ENCODE peak calls at places on chromosomes 12 and 14, in nine cellular contexts. One of them, this sample, is unnamed.

GRCh38 chr12:122090759-122091535 is 12.4 kb downstream of the MLXIP start:
- DNase-seq in heart right ventricle: no peak
- DNase-seq in WTC11: no peak
- DNase-seq in GM06990: no peak
- DNase-seq in astrocyte of the cerebellum: peak; percentile 55
- DNase-seq in neural crest cell: no peak
- DNase-seq in GM23338: no peak
- DNase-seq in HFF-Myc: no peak
- DNase-seq in AG09319: peak; percentile 87
- DNase-seq in this sample: no peak

GRCh38 chr12:62827042-62827441 is 107.9 kb downstream of the PPM1H start:
- DNase-seq in WTC11: no peak
- DNase-seq in GM06990: no peak
- DNase-seq in astrocyte of the cerebellum: no peak
- DNase-seq in GM23338: no peak
- DNase-seq in heart right ventricle: no peak
- DNase-seq in HFF-Myc: no peak
- DNase-seq in AG09319: no peak
- DNase-seq in neural crest cell: no peak
- DNase-seq in this sample: no peak

GRCh38 chr14:105477659-105478623 is 3.3 kb downstream of the CRIP2 start:
- DNase-seq in astrocyte of the cerebellum: no peak
- DNase-seq in HFF-Myc: no peak
- DNase-seq in GM06990: no peak
- DNase-seq in neural crest cell: no peak
- DNase-seq in AG09319: no peak
- DNase-seq in WTC11: no peak
- DNase-seq in heart right ventricle: peak; percentile 57
- DNase-seq in GM23338: peak; percentile 42
- DNase-seq in this sample: no peak

GRCh38 chr12:55771736-55772135 is 28.8 kb downstream of the GDF11 start:
- DNase-seq in HFF-Myc: no peak
- DNase-seq in neural crest cell: no peak
- DNase-seq in GM06990: no peak
- DNase-seq in astrocyte of the cerebellum: no peak
- DNase-seq in GM23338: no peak
- DNase-seq in heart right ventricle: no peak
- DNase-seq in WTC11: no peak
- DNase-seq in AG09319: no peak
- DNase-seq in this sample: no peak

GRCh38 chr12:19402743-19403400 is 36.4 kb upstream of the AEBP2 start:
- DNase-seq in heart right ventricle: peak; percentile 12
- DNase-seq in astrocyte of the cerebellum: no peak
- DNase-seq in WTC11: no peak
- DNase-seq in GM23338: no peak
- DNase-seq in GM06990: no peak
- DNase-seq in HFF-Myc: no peak
- DNase-seq in neural crest cell: no peak
- DNase-seq in AG09319: no peak
- DNase-seq in this sample: no peak

GRCh38 chr12:3193755-3194154 is 116.6 kb downstream of the TSPAN9 start:
- DNase-seq in GM06990: no peak
- DNase-seq in neural crest cell: no peak
- DNase-seq in heart right ventricle: no peak
- DNase-seq in GM23338: no peak
- DNase-seq in AG09319: no peak
- DNase-seq in WTC11: no peak
- DNase-seq in astrocyte of the cerebellum: no peak
- DNase-seq in HFF-Myc: no peak
- DNase-seq in this sample: no peak

GRCh38 chr12:106123551-106123991 is 15.2 kb downstream of the NUAK1 start:
- DNase-seq in WTC11: no peak
- DNase-seq in neural crest cell: no peak
- DNase-seq in HFF-Myc: no peak
- DNase-seq in GM23338: no peak
- DNase-seq in astrocyte of the cerebellum: no peak
- DNase-seq in GM06990: no peak
- DNase-seq in heart right ventricle: peak; percentile 83
- DNase-seq in AG09319: no peak
- DNase-seq in this sample: no peak

GRCh38 chr12:11795910-11796459 is 146.5 kb downstream of the ETV6 start:
- DNase-seq in astrocyte of the cerebellum: peak; percentile 87
- DNase-seq in HFF-Myc: peak; percentile 38
- DNase-seq in neural crest cell: no peak
- DNase-seq in GM23338: peak; percentile 59
- DNase-seq in GM06990: no peak
- DNase-seq in WTC11: no peak
- DNase-seq in AG09319: no peak
- DNase-seq in heart right ventricle: no peak
- DNase-seq in this sample: no peak

GRCh38 chr12:6603095-6603567 is 4.0 kb downstream of the CHD4 start:
- DNase-seq in astrocyte of the cerebellum: no peak
- DNase-seq in HFF-Myc: no peak
- DNase-seq in GM23338: no peak
- DNase-seq in AG09319: no peak
- DNase-seq in WTC11: no peak
- DNase-seq in neural crest cell: no peak
- DNase-seq in GM06990: no peak
- DNase-seq in heart right ventricle: peak; percentile 66
- DNase-seq in this sample: no peak

GRCh38 chr12:2346405-2346804 is 293.6 kb downstream of the CACNA1C start:
- DNase-seq in astrocyte of the cerebellum: no peak
- DNase-seq in HFF-Myc: no peak
- DNase-seq in WTC11: no peak
- DNase-seq in GM06990: no peak
- DNase-seq in AG09319: no peak
- DNase-seq in heart right ventricle: no peak
- DNase-seq in neural crest cell: no peak
- DNase-seq in GM23338: no peak
- DNase-seq in this sample: no peak

GRCh38 chr12:115998789-115999478 is 278.6 kb downstream of the MED13L start:
- DNase-seq in AG09319: no peak
- DNase-seq in HFF-Myc: no peak
- DNase-seq in neural crest cell: no peak
- DNase-seq in WTC11: no peak
- DNase-seq in heart right ventricle: no peak
- DNase-seq in GM23338: no peak
- DNase-seq in astrocyte of the cerebellum: no peak
- DNase-seq in GM06990: no peak
- DNase-seq in this sample: no peak

GRCh38 chr14:72605921-72606220 is 288.0 kb downstream of the DPF3 start:
- DNase-seq in neural crest cell: no peak
- DNase-seq in AG09319: no peak
- DNase-seq in GM06990: no peak
- DNase-seq in astrocyte of the cerebellum: no peak
- DNase-seq in GM23338: no peak
- DNase-seq in heart right ventricle: no peak
- DNase-seq in WTC11: no peak
- DNase-seq in HFF-Myc: no peak
- DNase-seq in this sample: no peak

GRCh38 chr14:99734406-99735051 is 50.4 kb downstream of the CYP46A1 start:
- DNase-seq in GM06990: no peak
- DNase-seq in GM23338: no peak
- DNase-seq in astrocyte of the cerebellum: no peak
- DNase-seq in heart right ventricle: peak; percentile 3
- DNase-seq in AG09319: no peak
- DNase-seq in neural crest cell: no peak
- DNase-seq in HFF-Myc: no peak
- DNase-seq in WTC11: peak; percentile 10
- DNase-seq in this sample: no peak

GRCh38 chr12:95487024-95487423 is 13.1 kb downstream of the METAP2 start:
- DNase-seq in astrocyte of the cerebellum: no peak
- DNase-seq in HFF-Myc: no peak
- DNase-seq in GM23338: no peak
- DNase-seq in neural crest cell: no peak
- DNase-seq in WTC11: no peak
- DNase-seq in heart right ventricle: no peak
- DNase-seq in GM06990: no peak
- DNase-seq in AG09319: no peak
- DNase-seq in this sample: no peak

GRCh38 chr12:6774557-6775062 is 2.3 kb downstream of the LAG3 start:
- DNase-seq in heart right ventricle: no peak
- DNase-seq in GM23338: no peak
- DNase-seq in neural crest cell: no peak
- DNase-seq in AG09319: no peak
- DNase-seq in GM06990: no peak
- DNase-seq in astrocyte of the cerebellum: no peak
- DNase-seq in HFF-Myc: no peak
- DNase-seq in WTC11: no peak
- DNase-seq in this sample: no peak

GRCh38 chr12:32548691-32549412 is 130.2 kb upstream of the DNM1L start:
- DNase-seq in HFF-Myc: peak; percentile 85
- DNase-seq in AG09319: peak; percentile 90
- DNase-seq in heart right ventricle: peak; percentile 61
- DNase-seq in astrocyte of the cerebellum: peak; percentile 98
- DNase-seq in neural crest cell: no peak
- DNase-seq in WTC11: no peak
- DNase-seq in GM23338: no peak
- DNase-seq in GM06990: no peak
- DNase-seq in this sample: no peak

DNA sequence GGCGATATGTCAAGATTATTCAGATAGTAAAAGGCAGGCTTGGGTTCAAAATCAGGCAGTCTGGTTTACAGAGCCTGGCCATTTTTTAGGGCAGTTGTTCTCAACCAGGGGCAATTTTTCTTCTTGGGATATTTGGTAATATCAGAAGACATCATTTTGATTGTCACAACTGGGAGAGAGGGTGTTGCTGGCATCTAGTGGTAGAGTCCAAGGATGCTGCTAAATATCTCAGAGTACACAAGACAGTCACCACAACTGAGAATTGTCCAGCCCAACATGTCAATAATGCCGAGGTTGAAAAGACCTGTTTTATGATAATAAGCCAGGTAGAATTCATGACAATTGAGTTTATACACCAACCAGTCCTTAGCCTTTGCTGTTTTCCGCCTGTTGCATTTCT is 733.9 kb downstream of the NRXN3 start:
- DNase-seq in GM23338: no peak
- DNase-seq in GM06990: no peak
- DNase-seq in neural crest cell: no peak
- DNase-seq in heart right ventricle: no peak
- DNase-seq in astrocyte of the cerebellum: no peak
- DNase-seq in WTC11: no peak
- DNase-seq in HFF-Myc: no peak
- DNase-seq in AG09319: no peak
- DNase-seq in this sample: no peak
- TF ChIP-seq CTCF in GM23338: no peak
- TF ChIP-seq CTCF in GM06990: no peak
- TF ChIP-seq CTCF in neural crest cell: no peak
- TF ChIP-seq CTCF in heart right ventricle: no peak
- TF ChIP-seq CTCF in astrocyte of the cerebellum: no peak
- TF ChIP-seq CTCF in WTC11: no peak
- TF ChIP-seq CTCF in HFF-Myc: no peak
- TF ChIP-seq CTCF in AG09319: no peak
- TF ChIP-seq CTCF in this sample: no peak

GRCh38 chr12:39378346-39378745 is 64.6 kb downstream of the KIF21A start:
- DNase-seq in HFF-Myc: no peak
- DNase-seq in heart right ventricle: no peak
- DNase-seq in GM06990: no peak
- DNase-seq in WTC11: no peak
- DNase-seq in GM23338: no peak
- DNase-seq in astrocyte of the cerebellum: no peak
- DNase-seq in AG09319: no peak
- DNase-seq in neural crest cell: no peak
- DNase-seq in this sample: no peak

GRCh38 chr12:39380090-39380489 is 62.8 kb downstream of the KIF21A start:
- DNase-seq in AG09319: no peak
- DNase-seq in heart right ventricle: no peak
- DNase-seq in WTC11: no peak
- DNase-seq in astrocyte of the cerebellum: no peak
- DNase-seq in GM23338: no peak
- DNase-seq in neural crest cell: no peak
- DNase-seq in HFF-Myc: no peak
- DNase-seq in GM06990: no peak
- DNase-seq in this sample: no peak

GRCh38 chr12:39372204-39372925 is 70.6 kb downstream of the KIF21A start:
- DNase-seq in AG09319: no peak
- DNase-seq in astrocyte of the cerebellum: no peak
- DNase-seq in WTC11: no peak
- DNase-seq in heart right ventricle: no peak
- DNase-seq in GM06990: no peak
- DNase-seq in neural crest cell: no peak
- DNase-seq in GM23338: no peak
- DNase-seq in HFF-Myc: no peak
- DNase-seq in this sample: no peak

GRCh38 chr12:39372929-39373328 is 70.0 kb downstream of the KIF21A start:
- DNase-seq in GM06990: peak; percentile 59
- DNase-seq in astrocyte of the cerebellum: no peak
- DNase-seq in neural crest cell: no peak
- DNase-seq in GM23338: no peak
- DNase-seq in AG09319: no peak
- DNase-seq in WTC11: no peak
- DNase-seq in heart right ventricle: no peak
- DNase-seq in HFF-Myc: peak; percentile 7
- DNase-seq in this sample: peak; percentile 7

GRCh38 chr12:39375206-39375808 is 67.6 kb downstream of the KIF21A start:
- DNase-seq in astrocyte of the cerebellum: peak; percentile 1
- DNase-seq in heart right ventricle: no peak
- DNase-seq in neural crest cell: no peak
- DNase-seq in WTC11: peak; percentile 17
- DNase-seq in HFF-Myc: no peak
- DNase-seq in GM06990: no peak
- DNase-seq in AG09319: no peak
- DNase-seq in GM23338: peak; percentile 57
- DNase-seq in this sample: no peak
- TF ChIP-seq CTCF in astrocyte of the cerebellum: no peak
- TF ChIP-seq CTCF in heart right ventricle: no peak
- TF ChIP-seq CTCF in neural crest cell: peak; percentile 18
- TF ChIP-seq CTCF in WTC11: no peak
- TF ChIP-seq CTCF in HFF-Myc: no peak
- TF ChIP-seq CTCF in GM06990: no peak
- TF ChIP-seq CTCF in AG09319: no peak
- TF ChIP-seq CTCF in GM23338: peak; percentile 63
- TF ChIP-seq CTCF in this sample: no peak

DNA sequence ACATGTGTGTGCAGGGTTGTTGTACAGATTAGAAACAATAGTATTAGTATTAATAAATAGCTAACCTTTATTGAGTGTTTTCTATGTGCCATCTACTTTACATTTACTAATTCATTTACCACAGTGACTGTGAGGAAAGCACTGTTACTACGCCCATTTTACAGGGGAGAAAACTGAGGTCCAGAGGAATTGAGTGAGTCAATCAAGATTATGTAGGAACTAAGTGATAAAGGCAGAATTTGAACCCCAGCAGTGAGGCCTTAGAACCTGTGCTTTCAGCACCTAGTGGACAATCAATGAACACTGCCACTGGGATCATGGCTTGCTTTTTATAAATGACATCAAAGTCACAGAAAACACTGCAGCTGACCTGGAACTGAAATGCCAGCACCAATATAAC is 28.2 kb downstream of the NT5DC3 start:
- DNase-seq in GM06990: no peak
- DNase-seq in HFF-Myc: no peak
- DNase-seq in neural crest cell: no peak
- DNase-seq in GM23338: no peak
- DNase-seq in AG09319: no peak
- DNase-seq in heart right ventricle: no peak
- DNase-seq in astrocyte of the cerebellum: no peak
- DNase-seq in WTC11: no peak
- DNase-seq in this sample: no peak
- TF ChIP-seq CTCF in GM06990: peak; percentile 10
- TF ChIP-seq CTCF in HFF-Myc: no peak
- TF ChIP-seq CTCF in neural crest cell: no peak
- TF ChIP-seq CTCF in GM23338: no peak
- TF ChIP-seq CTCF in AG09319: no peak
- TF ChIP-seq CTCF in heart right ventricle: no peak
- TF ChIP-seq CTCF in astrocyte of the cerebellum: no peak
- TF ChIP-seq CTCF in WTC11: no peak
- TF ChIP-seq CTCF in this sample: no peak

GRCh38 chr14:86944434-86944833 is 1048.5 kb downstream of the GALC start:
- DNase-seq in AG09319: no peak
- DNase-seq in GM06990: no peak
- DNase-seq in astrocyte of the cerebellum: no peak
- DNase-seq in GM23338: no peak
- DNase-seq in heart right ventricle: no peak
- DNase-seq in neural crest cell: no peak
- DNase-seq in HFF-Myc: no peak
- DNase-seq in WTC11: no peak
- DNase-seq in this sample: no peak
- TF ChIP-seq CTCF in AG09319: no peak
- TF ChIP-seq CTCF in GM06990: no peak
- TF ChIP-seq CTCF in astrocyte of the cerebellum: no peak
- TF ChIP-seq CTCF in GM23338: no peak
- TF ChIP-seq CTCF in heart right ventricle: no peak
- TF ChIP-seq CTCF in neural crest cell: no peak
- TF ChIP-seq CTCF in HFF-Myc: no peak
- TF ChIP-seq CTCF in WTC11: no peak
- TF ChIP-seq CTCF in this sample: no peak

This sample was measured in GM20000.